ENCODE peak calls at places on chromosome X, in eight cellular contexts. H is ovary, R is spleen, O is adrenal gland, I is transverse colon, T is sigmoid colon, A is testis, V is GM12878. B is an unnamed sample.

GRCh38 chrX:145292208-145292607 is 44.9 kb downstream of the SPANXN1 start:
- DNase-seq in V (no peak), A (no peak), T (no peak), I (no peak), O (no peak), R (no peak), H (no peak), B (no peak)

GRCh38 chrX:103503853-103504207 is 15.5 kb downstream of the RAB40A start:
- DNase-seq in R (no peak), H (no peak), O (no peak), V (no peak), A (no peak), I (no peak), T (no peak), B (no peak)

GRCh38 chrX:124507276-124507675 is 160.9 kb downstream of the SH2D1A start:
- DNase-seq in O (no peak), H (no peak), R (no peak), V (no peak), T (no peak), I (no peak), A (no peak), B (no peak)

GRCh38 chrX:84170931-84171330 is 17.1 kb downstream of the RPS6KA6 start:
- DNase-seq in T (no peak), R (no peak), I (no peak), H (no peak), A (no peak), V (no peak), O (no peak), B (no peak)

GRCh38 chrX:115561605-115562491 is 874 bp downstream of the PLS3 start:
- DNase-seq in A (peak; percentile 45), T (peak; percentile 78), V (no peak), R (no peak), O (peak; percentile 60), I (peak; percentile 21), H (peak; percentile 71), B (no peak)

GRCh38 chrX:94576367-94577004 is 902.5 kb downstream of the FAM133A start:
- DNase-seq in R (no peak), V (no peak), H (no peak), O (no peak), I (no peak), T (no peak), A (no peak), B (no peak)

GRCh38 chrX:10603612-10604011 is 16.8 kb downstream of the MID1 start:
- DNase-seq in I (no peak), T (no peak), A (no peak), O (no peak), V (no peak), R (no peak), H (no peak), B (no peak)

GRCh38 chrX:150842198-150842553 is 56.3 kb downstream of the CD99L2 start:
- DNase-seq in O (no peak), I (peak; percentile 16), R (no peak), T (no peak), H (no peak), A (no peak), V (no peak), B (no peak)

GRCh38 chrX:93422693-93423092 is 250.7 kb downstream of the NAP1L3 start:
- DNase-seq in V (no peak), O (peak; percentile 19), H (no peak), I (no peak), A (peak; percentile 19), T (no peak), R (no peak), B (no peak)

DNA sequence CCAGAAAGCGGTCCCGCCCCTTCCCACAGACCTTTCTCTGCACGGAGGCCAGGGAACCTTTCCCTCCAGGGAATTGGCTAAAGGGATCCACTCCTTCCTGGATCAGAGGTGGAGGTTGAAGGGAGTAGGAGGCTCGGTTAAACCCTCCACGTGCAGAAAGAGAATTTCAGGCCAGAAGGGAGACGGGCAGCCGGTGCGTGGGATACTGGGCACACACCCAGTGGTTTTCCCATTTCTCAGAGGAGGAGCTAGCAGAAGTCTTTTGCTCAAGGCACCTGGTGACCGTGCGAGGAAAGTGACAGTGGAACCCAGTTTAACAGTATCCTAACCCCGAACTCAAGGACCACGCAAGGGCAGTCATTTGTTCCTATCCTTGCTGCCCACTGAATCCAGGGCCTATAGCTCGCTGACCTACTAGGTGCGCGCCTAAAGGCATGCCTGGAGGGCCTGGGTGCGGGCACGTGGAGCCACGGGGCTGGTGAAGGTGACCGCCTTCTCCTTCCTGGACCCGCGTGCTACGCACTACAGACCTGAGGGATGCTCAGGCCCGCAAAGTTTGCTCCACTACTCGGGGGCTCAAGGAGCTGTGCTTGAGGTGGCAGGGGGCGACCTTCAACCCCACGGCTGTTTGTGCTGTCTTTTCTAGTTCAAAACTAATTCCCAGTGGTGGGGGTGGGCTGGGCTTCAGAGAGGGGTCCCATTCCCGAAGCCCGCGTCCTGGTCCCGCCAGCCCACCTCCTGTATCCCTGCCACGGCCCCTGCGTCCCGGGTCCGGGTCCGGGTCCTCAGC is 584 bp upstream of the AFF2 start:
- DNase-seq in I (no peak), T (no peak), R (peak; percentile 74), V (no peak), H (no peak), A (peak; percentile 14), O (no peak), B (no peak)
- H3K27me3 ChIP-seq in I (peaks cover 41% of the 10 kb centered on the region), T (peaks cover 12% of the 10 kb centered on the region), R (peaks cover 34% of the 10 kb centered on the region), V (no peaks in the 10 kb centered on the region), H (no peaks in the 10 kb centered on the region), A (no peaks in the 10 kb centered on the region), O (peaks cover 37% of the 10 kb centered on the region), B (peaks cover 38% of the 10 kb centered on the region)

DNA sequence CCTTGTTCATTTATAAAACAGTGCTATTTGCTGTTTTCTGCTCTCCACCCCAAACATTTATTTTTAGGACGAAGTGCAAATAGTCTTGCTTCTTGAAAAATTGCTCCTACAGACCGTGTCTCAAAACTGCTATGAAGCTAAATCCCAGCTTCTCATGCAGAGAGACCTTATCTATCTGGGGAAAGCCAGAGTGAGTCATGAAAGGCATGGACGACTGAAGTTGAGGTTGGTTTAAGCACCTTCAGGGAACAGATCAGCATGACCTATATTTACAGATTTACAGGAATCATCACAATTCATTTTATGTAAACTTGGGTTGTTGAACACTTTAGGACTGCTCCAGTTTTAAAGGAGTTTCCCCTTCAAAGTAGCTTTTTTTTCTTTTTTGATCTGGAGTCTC is 184.1 kb downstream of the HS6ST2 start:
- DNase-seq in H (no peak), I (no peak), R (no peak), O (no peak), V (no peak), T (no peak), A (no peak), B (no peak)
- H3K27ac ChIP-seq in H (no peak overlapping the region), I (no peak overlapping the region), R (no peak overlapping the region), O (no peak overlapping the region), V (no peak overlapping the region), T (no peak overlapping the region), A (no peak overlapping the region), B (no peak overlapping the region)

GRCh38 chrX:47484885-47485284 is 1.9 kb upstream of the ZNF41 start:
- DNase-seq in V (no peak), I (no peak), R (no peak), H (no peak), O (no peak), A (no peak), T (peak; percentile 11), B (no peak)

GRCh38 chrX:47481160-47481559 is 1.9 kb downstream of the ZNF41 start:
- DNase-seq in T (peak; percentile 35), V (no peak), R (no peak), A (no peak), O (no peak), H (no peak), I (no peak), B (no peak)

GRCh38 chrX:47483310-47484268 is 567 bp upstream of the ZNF41 start:
- DNase-seq in V (no peak), I (peak; percentile 16), R (peak; percentile 81), H (peak; percentile 21), A (peak; percentile 16), T (peak; percentile 63), O (peak; percentile 44), B (peak; percentile 7)

GRCh38 chrX:47482065-47482511 is 934 bp downstream of the ZNF41 start:
- DNase-seq in T (peak; percentile 20), I (no peak), H (no peak), R (no peak), V (no peak), O (no peak), A (no peak), B (no peak)

GRCh38 chrX:47482512-47483309 is at the start of gene ZNF41:
- DNase-seq in O (peak; percentile 80), T (peak; percentile 86), A (peak; percentile 83), R (peak; percentile 94), V (peak; percentile 64), I (peak; percentile 74), H (peak; percentile 66), B (peak; percentile 49)
- TF ChIP-seq POLR2A in O (peak; percentile 50), T (no peak), A (no peak), R (no peak), V (peak; percentile 74), I (peak; percentile 54), H (no peak), B (peak; percentile 30)

DNA sequence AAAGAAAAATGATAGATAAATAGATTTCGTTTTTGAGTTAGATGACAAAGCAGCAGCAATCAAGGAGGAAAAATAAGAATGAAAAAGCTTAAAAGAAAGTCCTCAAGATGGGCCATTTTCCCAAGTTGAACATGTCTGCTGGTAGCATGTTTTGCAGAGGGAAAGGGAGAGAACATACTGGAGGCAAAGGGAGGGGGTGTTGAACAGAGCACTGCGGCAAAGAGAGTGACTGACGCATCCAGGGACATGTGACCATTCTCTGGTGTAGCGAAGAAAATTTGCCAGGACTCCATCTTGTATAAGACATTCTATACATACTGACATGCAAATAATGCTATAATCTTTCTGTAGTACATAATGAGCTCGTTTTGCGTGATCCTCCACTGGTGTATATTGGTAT is 1.2 kb downstream of the LINC00632 start:
- DNase-seq in A (no peak), I (no peak), O (no peak), H (no peak), R (no peak), V (no peak), T (no peak), B (no peak)
- H3K27me3 ChIP-seq in A (no peaks in the 10 kb centered on the region), I (no peaks in the 10 kb centered on the region), O (peaks cover 20% of the 10 kb centered on the region), H (no peaks in the 10 kb centered on the region), R (peaks cover 22% of the 10 kb centered on the region), V (no peaks in the 10 kb centered on the region), T (no peaks in the 10 kb centered on the region), B (peaks cover 18% of the 10 kb centered on the region)

GRCh38 chrX:53080628-53081580 is 1.3 kb upstream of the TSPYL2 start:
- DNase-seq in H (no peak), R (peak; percentile 67), I (no peak), A (no peak), T (no peak), O (no peak), V (no peak), B (no peak)
- H3K27ac ChIP-seq in H (peak overlapping the region; percentile 50), R (peak overlapping the region; percentile 92), I (peak overlapping the region; percentile 78), A (peak overlapping the region; percentile 80), T (peak overlapping the region; percentile 80), O (no peak overlapping the region), V (no peak overlapping the region), B (peak overlapping the region; percentile 87)

DNA sequence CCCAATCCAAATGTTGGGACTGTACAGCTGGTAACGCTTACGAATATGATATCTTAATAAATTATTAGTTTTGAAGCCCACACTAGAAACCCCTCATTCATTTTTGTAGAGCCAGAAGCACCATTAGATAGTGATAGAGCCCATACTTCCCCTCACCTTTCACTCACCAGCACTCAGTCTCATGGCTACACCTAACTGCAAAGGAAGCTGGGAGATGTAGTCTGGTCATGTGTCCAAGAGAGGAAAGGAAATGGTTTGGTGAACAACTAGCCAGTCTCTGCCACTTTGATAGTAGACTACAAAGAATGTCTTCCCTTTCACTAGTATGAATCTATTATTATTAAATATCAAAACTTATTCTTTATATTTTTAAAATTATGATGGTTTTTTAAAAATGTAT is 77.1 kb upstream of the EGFL6 start:
- DNase-seq in A (no peak), R (no peak), T (no peak), I (no peak), H (no peak), V (no peak), O (no peak), B (no peak)
- TF ChIP-seq POLR2A in A (no peak), R (no peak), T (no peak), I (no peak), H (no peak), V (no peak), O (no peak), B (no peak)